ENCODE peak calls at places on chromosomes 5 and 9, in ten cellular contexts. Y, A, T, B, G, V, X, R, J and D are unnamed samples.
A peak's percentile ranks its signal among the peaks of the same experiment; 100 is the strongest.

GRCh38 chr5:90888511-90889324 is 330.1 kb downstream of the ADGRV1 start:
- DNase-seq in Y (no peak), A (no peak), T (no peak), B (no peak), G (peak; percentile 54), V (no peak), X (peak; percentile 13), R (no peak), J (peak; percentile 35), D (no peak)

GRCh38 chr5:68282001-68282400 is 66.4 kb downstream of the PIK3R1 start:
- DNase-seq in Y (no peak), A (no peak), T (no peak), B (no peak), G (no peak), V (no peak), X (no peak), R (no peak), J (no peak), D (no peak)

GRCh38 chr9:38298904-38299303 is 93.6 kb upstream of the ALDH1B1 start:
- DNase-seq in Y (no peak), A (no peak), T (no peak), B (no peak), G (no peak), V (no peak), X (no peak), R (no peak), J (no peak), D (no peak)

GRCh38 chr5:95611396-95611795 is 8.5 kb upstream of the GPR150 start:
- DNase-seq in Y (no peak), A (no peak), T (no peak), B (no peak), G (no peak), V (no peak), X (no peak), R (no peak), J (no peak), D (no peak)

GRCh38 chr9:113363336-113363735 is 13.4 kb downstream of the HDHD3 start:
- DNase-seq in Y (no peak), A (no peak), T (no peak), B (peak; percentile 26), G (no peak), V (no peak), X (no peak), R (no peak), J (no peak), D (no peak)

GRCh38 chr9:92444841-92445240 is 20.6 kb upstream of the OMD start:
- DNase-seq in Y (no peak), A (no peak), T (no peak), B (no peak), G (no peak), V (no peak), X (no peak), R (no peak), J (no peak), D (no peak)

GRCh38 chr5:135072357-135073247 is 38.6 kb upstream of the PITX1 start:
- DNase-seq in Y (no peak), A (no peak), T (no peak), B (peak; percentile 43), G (no peak), V (no peak), X (no peak), R (no peak), J (no peak), D (no peak)

GRCh38 chr5:58183078-58183885 is 276.6 kb downstream of the PLK2 start:
- DNase-seq in Y (no peak), A (no peak), T (no peak), B (no peak), G (no peak), V (no peak), X (no peak), R (no peak), J (no peak), D (no peak)

GRCh38 chr9:82431121-82431520 is 442.5 kb downstream of the SPATA31D1 start:
- DNase-seq in Y (no peak), A (no peak), T (no peak), B (peak; percentile 77), G (no peak), V (no peak), X (no peak), R (no peak), J (no peak), D (no peak)

GRCh38 chr9:81825831-81826540 is 102.2 kb upstream of the SPATA31D4 start:
- DNase-seq in Y (no peak), A (peak; percentile 68), T (no peak), B (no peak), G (peak; percentile 56), V (no peak), X (no peak), R (no peak), J (peak; percentile 30), D (no peak)

GRCh38 chr5:43073597-43074546 is 33.8 kb upstream of the ANXA2R start:
- DNase-seq in Y (peak; percentile 41), A (peak; percentile 15), T (peak; percentile 49), B (no peak), G (no peak), V (peak; percentile 59), X (peak; percentile 87), R (no peak), J (peak; percentile 40), D (peak; percentile 41)

GRCh38 chr9:122121931-122122330 is 28.8 kb upstream of the TTLL11 start:
- DNase-seq in Y (no peak), A (no peak), T (no peak), B (no peak), G (no peak), V (no peak), X (no peak), R (no peak), J (no peak), D (no peak)